ENCODE peak calls at places on chromosomes 11 and 22, in four cellular contexts. P is sigmoid colon, X is lung, H is RWPE2. N is an unnamed sample.
A peak's percentile ranks its signal among the peaks of the same experiment; 100 is the strongest.

GRCh38 chr11:95375881-95376280 is 144.9 kb upstream of the SESN3 start:
- DNase-seq in H (no peak), P (no peak), X (no peak), N (no peak)

GRCh38 chr22:40976866-40977700 is 25.9 kb downstream of the RBX1 start:
- DNase-seq in H (no peak), P (peak; percentile 28), X (no peak), N (no peak)

GRCh38 chr11:130649749-130650275 is 201.4 kb downstream of the ADAMTS15 start:
- DNase-seq in P (no peak), H (no peak), X (no peak), N (no peak)

GRCh38 chr22:21978564-21979386 is 3.8 kb downstream of the TOP3B start:
- DNase-seq in H (no peak), P (peak; percentile 18), X (no peak), N (no peak)

GRCh38 chr11:47104337-47104950 is 72.2 kb downstream of the ARFGAP2 start:
- DNase-seq in H (no peak), P (no peak), X (no peak), N (no peak)

GRCh38 chr11:93198221-93198650 is 445 bp upstream of the SLC36A4 start:
- DNase-seq in H (no peak), X (no peak), P (no peak), N (no peak)

GRCh38 chr22:42646569-42647525 is 2.3 kb downstream of the CYB5R3 start:
- DNase-seq in H (no peak), P (no peak), X (no peak), N (no peak)

GRCh38 chr22:43535741-43536140 is 123.9 kb downstream of the MPPED1 start:
- DNase-seq in P (no peak), X (no peak), H (no peak), N (no peak)

GRCh38 chr11:21927628-21928027 is 265.3 kb upstream of the ANO5 start:
- DNase-seq in X (no peak), H (no peak), P (no peak), N (no peak)

GRCh38 chr11:47400813-47401279 is 7.5 kb upstream of the SLC39A13 start:
- DNase-seq in X (no peak), P (no peak), H (no peak), N (no peak)

GRCh38 chr11:134276396-134277175 is 407 bp downstream of the GLB1L3 start:
- DNase-seq in H (no peak), P (no peak), X (no peak), N (no peak)

GRCh38 chr11:29343465-29344333 is 673.1 kb downstream of the KCNA4 start:
- DNase-seq in P (no peak), H (peak; percentile 44), X (peak; percentile 63), N (no peak)

GRCh38 chr22:26674211-26675190 is 17.1 kb downstream of the MIAT start:
- DNase-seq in X (no peak), H (no peak), P (no peak), N (no peak)

GRCh38 chr11:119696378-119697157 is 32.4 kb downstream of the NECTIN1 start:
- DNase-seq in P (no peak), H (peak; percentile 97), X (no peak), N (no peak)

GRCh38 chr11:64535811-64536210 is 55.2 kb upstream of the SLC22A12 start:
- DNase-seq in X (no peak), H (no peak), P (no peak), N (no peak)

GRCh38 chr11:69918231-69918937 is 99.2 kb upstream of the FGF3 start:
- DNase-seq in X (no peak), H (peak; percentile 46), P (peak; percentile 54), N (peak; percentile 93)

GRCh38 chr22:43654271-43654670 is 157.8 kb downstream of the EFCAB6 start:
- DNase-seq in X (no peak), P (no peak), H (no peak), N (no peak)

GRCh38 chr22:21449531-21450319 is 17.5 kb upstream of the TMEM191C start:
- DNase-seq in H (peak; percentile 41), X (no peak), P (peak; percentile 48), N (peak; percentile 64)

GRCh38 chr11:118838905-118839553 is 44.7 kb upstream of the CXCR5 start:
- DNase-seq in H (no peak), P (no peak), X (no peak), N (no peak)

GRCh38 chr11:112016088-112016764 is 9.0 kb upstream of the DLAT start:
- DNase-seq in X (no peak), H (no peak), P (no peak), N (no peak)

GRCh38 chr11:86696004-86696403 is 23.6 kb upstream of the ME3 start:
- DNase-seq in X (no peak), H (no peak), P (no peak), N (no peak)

GRCh38 chr11:112961146-112961668 is at the start of gene NCAM1:
- DNase-seq in X (peak; percentile 39), H (no peak), P (peak; percentile 87), N (no peak)

GRCh38 chr11:64644348-64645242 is 53.6 kb downstream of the SLC22A12 start:
- DNase-seq in H (no peak), X (no peak), P (no peak), N (no peak)

GRCh38 chr11:77668760-77669159 is 31.2 kb upstream of the CLNS1A start:
- DNase-seq in H (no peak), P (no peak), X (no peak), N (no peak)

GRCh38 chr11:107397357-107397756 is 60.3 kb downstream of the CWF19L2 start:
- DNase-seq in X (no peak), H (no peak), P (no peak), N (no peak)

GRCh38 chr11:27404427-27404826 is 41.4 kb upstream of the CCDC34 start:
- DNase-seq in X (no peak), P (no peak), H (no peak), N (no peak)

GRCh38 chr11:45384711-45385241 is 98.6 kb upstream of the SYT13 start:
- DNase-seq in P (no peak), H (no peak), X (no peak), N (no peak)

GRCh38 chr11:111387318-111387863 is 8.3 kb upstream of the POU2AF1 start:
- DNase-seq in H (no peak), X (peak; percentile 82), P (peak; percentile 79), N (no peak)

DNA sequence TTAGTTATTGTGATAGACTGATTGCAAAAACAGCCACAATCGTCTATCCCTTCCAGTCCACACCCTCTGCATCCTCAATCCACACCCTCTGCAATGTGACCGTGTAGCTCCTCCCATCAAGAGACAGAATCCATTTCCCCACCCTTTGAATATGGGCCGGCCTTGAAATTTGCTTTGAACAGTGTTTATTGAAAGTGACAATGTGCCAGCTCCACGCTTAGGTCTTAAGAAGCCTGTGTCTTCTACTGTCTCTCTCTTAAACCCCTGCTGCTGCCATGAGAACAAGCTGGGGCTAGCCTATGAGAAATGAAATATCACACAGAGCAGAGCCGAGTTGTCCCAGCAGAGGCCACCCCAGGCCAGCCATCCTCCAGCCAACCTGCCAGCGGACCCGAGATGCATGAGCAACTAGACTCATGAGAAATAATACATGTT is 22.3 kb upstream of the MICAL2 start:
- DNase-seq in P (peak; percentile 77), X (no peak), H (no peak), N (peak; percentile 89)
- H3K4me3 ChIP-seq in P (no peak overlapping the region), X (no peak overlapping the region), H (no peak overlapping the region), N (peak overlapping the region; percentile 65)

DNA sequence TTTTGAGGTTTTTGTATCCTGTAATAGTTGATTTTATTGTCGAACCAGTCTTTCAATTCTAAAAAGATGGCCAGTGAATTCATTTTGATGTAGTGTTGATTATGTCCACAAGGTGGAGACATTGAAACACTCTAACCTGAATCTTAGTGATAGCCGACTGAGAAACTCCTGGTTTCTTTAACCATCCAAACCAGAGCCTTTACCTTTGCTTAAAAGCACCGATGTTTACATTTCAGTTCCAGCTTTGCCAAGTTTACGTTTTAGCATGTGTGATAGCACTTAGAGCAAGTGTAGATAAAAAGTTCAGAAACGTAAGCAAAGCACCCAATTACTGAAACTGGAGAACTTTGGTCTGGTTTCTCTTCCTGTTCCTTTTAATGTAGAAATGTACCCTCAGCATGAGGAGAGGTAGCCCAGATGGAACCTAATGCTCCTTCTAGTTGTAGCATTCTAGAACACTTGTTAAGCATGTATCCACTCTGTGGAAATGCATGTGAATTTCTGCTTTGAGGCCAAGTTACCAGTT is 208.7 kb downstream of the DBX1 start:
- DNase-seq in P (no peak), X (no peak), H (no peak), N (no peak)
- TF ChIP-seq CTCF in P (peak; percentile 69), X (peak; percentile 13), H (peak; percentile 84), N (no peak)

GRCh38 chr22:36383110-36383581 is 4.6 kb downstream of the MYH9 start:
- DNase-seq in X (no peak), H (no peak), P (no peak), N (no peak)

GRCh38 chr22:36381513-36382079 is 6.2 kb downstream of the MYH9 start:
- DNase-seq in H (no peak), X (no peak), P (no peak), N (no peak)

GRCh38 chr22:36377022-36377631 is 10.6 kb downstream of the MYH9 start:
- DNase-seq in H (no peak), X (no peak), P (no peak), N (no peak)

GRCh38 chr22:36378080-36378788 is 9.5 kb downstream of the MYH9 start:
- DNase-seq in H (no peak), X (no peak), P (no peak), N (no peak)

DNA sequence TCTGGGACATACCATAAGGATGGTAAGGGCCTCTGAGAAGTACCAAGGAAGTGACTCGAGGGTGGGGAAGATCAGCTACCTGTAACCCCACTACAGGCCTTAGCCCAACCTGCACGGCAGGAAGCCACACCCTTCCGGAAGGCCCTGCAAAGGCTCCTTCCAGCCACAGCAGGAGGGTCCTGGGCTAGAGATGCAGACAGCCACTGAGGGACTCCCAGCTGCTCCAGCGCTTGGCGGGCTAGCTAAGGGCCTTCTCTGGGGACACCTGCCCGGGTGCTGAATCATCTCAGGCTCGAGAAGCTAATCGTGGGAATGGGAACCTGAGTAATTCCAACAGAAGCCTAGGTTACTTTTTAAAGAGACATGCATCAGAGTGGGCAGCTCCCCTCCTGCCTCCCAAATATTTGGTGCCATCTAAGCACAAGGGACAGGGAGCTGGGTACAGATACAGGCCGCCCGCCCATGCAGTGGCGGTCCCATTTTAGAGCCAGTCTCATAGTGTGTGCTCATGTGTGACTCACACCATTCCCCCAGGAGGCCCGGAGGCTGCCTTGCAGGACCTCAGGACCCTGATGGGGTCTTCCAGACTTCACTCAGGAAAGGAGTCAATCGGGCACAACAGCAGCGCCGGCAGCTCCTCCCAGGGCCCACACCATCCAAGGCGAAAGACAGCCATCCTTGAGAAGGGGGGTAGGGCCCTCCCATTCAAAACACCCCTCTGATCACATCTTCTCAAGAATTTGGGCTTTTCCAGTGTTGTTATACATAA is 8.0 kb downstream of the MYH9 start:
- DNase-seq in P (no peak), H (no peak), X (no peak), N (no peak)
- H3K4me3 ChIP-seq in P (no peak overlapping the region), H (no peak overlapping the region), X (no peak overlapping the region), N (peak overlapping the region; percentile 62)

DNA sequence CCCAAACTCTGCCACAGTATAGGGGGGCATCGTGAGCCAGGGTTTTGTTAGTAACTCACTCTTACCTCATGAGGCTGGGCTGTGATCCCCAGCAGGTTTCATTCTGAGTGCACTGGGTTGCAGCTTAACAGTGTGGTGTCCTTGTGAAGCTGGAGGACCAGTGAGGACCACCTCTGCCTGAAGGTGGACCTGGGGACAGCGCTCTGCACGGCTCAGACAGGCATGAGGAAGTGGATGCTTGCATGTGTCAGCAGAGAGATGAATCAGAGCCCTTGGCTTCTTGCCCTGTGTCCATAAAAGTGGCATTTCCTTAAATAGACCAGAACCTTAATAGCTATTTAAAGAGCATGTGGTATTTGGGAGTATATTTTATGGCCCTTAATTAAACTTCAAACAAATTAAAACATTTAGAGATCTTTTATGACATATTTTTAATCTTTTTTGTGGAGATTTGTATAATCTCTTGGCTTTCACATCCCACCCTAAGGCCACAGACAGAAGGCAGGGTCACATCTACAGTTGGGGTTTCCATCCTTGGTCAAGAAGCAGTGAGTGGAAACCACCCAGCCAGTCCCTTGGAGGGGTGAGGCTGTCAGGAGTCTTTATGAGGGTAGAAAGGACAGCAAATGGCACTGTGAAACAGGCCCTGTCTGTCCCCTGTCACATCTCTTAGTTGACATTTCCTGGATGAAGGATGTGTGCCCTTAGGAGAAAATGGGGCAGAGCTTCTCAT is 24.8 kb upstream of the ADORA2A start:
- DNase-seq in P (peak; percentile 89), X (peak; percentile 84), H (no peak), N (peak; percentile 86)
- TF ChIP-seq CTCF in P (no peak), X (no peak), H (no peak), N (no peak)